ENCODE peak calls at places on chromosomes 2 and 18, in seven cellular contexts. S is RPMI8226, J is astrocyte of the spinal cord, R is NCI-H146, C is mammary epithelial cell, E is AG08396, W is RPMI7951. V is an unnamed sample.

GRCh38 chr2:240642061-240642805 is 17.0 kb downstream of the GPR35 start:
- DNase-seq in S (no peak), J (no peak), R (no peak), C (no peak), E (peak), W (no peak), V (no peak)

GRCh38 chr2:101559576-101559975 is 84.7 kb upstream of the RFX8 start:
- DNase-seq in S (no peak), J (no peak), R (no peak), C (peak), E (peak), W (peak), V (no peak)

GRCh38 chr18:57154389-57154788 is 7.5 kb downstream of the BOD1L2 start:
- DNase-seq in S (no peak), J (no peak), R (no peak), C (no peak), E (no peak), W (no peak), V (no peak)

GRCh38 chr2:74834806-74835755 is 1.2 kb downstream of the HK2 start:
- DNase-seq in S (peak), J (peak), R (peak), C (peak), E (peak), W (peak), V (peak)

GRCh38 chr2:238509151-238509820 is 82.6 kb downstream of the ASB1 start:
- DNase-seq in S (no peak), J (peak), R (peak), C (no peak), E (no peak), W (no peak), V (no peak)

GRCh38 chr2:9440058-9440727 is 16.7 kb downstream of the CPSF3 start:
- DNase-seq in S (no peak), J (peak), R (no peak), C (peak), E (peak), W (no peak), V (no peak)

GRCh38 chr18:58345875-58346274 is 283.0 kb downstream of the ALPK2 start:
- DNase-seq in S (no peak), J (no peak), R (no peak), C (no peak), E (no peak), W (no peak), V (no peak)

GRCh38 chr18:35935805-35936204 is 36.7 kb upstream of the RMP24 start:
- DNase-seq in S (no peak), J (no peak), R (no peak), C (no peak), E (no peak), W (no peak), V (no peak)

GRCh38 chr2:48207201-48207641 is 300.9 kb upstream of the FBXO11 start:
- DNase-seq in S (no peak), J (no peak), R (peak), C (no peak), E (no peak), W (peak), V (no peak)

GRCh38 chr2:96321230-96322103 is 3.6 kb upstream of the ITPRIPL1 start:
- DNase-seq in S (peak), J (peak), R (peak), C (peak), E (peak), W (peak), V (peak)

GRCh38 chr2:143615617-143616016 is 486.4 kb downstream of the ARHGAP15 start:
- DNase-seq in S (no peak), J (no peak), R (no peak), C (no peak), E (no peak), W (peak), V (no peak)

GRCh38 chr2:124609667-124610066 is 584.6 kb downstream of the CNTNAP5 start:
- DNase-seq in S (no peak), J (no peak), R (no peak), C (no peak), E (no peak), W (no peak), V (no peak)

GRCh38 chr18:78875268-78875997 is 104.2 kb upstream of the SALL3 start:
- DNase-seq in S (peak), J (no peak), R (peak), C (no peak), E (no peak), W (peak), V (peak)

GRCh38 chr2:30332791-30333453 is 101.6 kb downstream of the LBH start:
- DNase-seq in S (no peak), J (no peak), R (no peak), C (no peak), E (no peak), W (no peak), V (no peak)

GRCh38 chr18:58253871-58254270 is 209.8 kb downstream of the NEDD4L start:
- DNase-seq in S (no peak), J (no peak), R (peak), C (no peak), E (no peak), W (no peak), V (no peak)

GRCh38 chr2:132033365-132033764 is 128.4 kb downstream of the ANKRD30BL start:
- DNase-seq in S (no peak), J (no peak), R (no peak), C (no peak), E (no peak), W (no peak), V (no peak)

GRCh38 chr2:27118525-27119329 is at the start of gene CGREF1:
- DNase-seq in S (no peak), J (no peak), R (peak), C (no peak), E (peak), W (no peak), V (peak)